ENCODE peak calls at places on chromosome 14, in four cellular contexts. P is GM12878, S is HepG2, K is K562. A is an unnamed sample.

GRCh38 chr14:97707603-97708002 is 910.4 kb downstream of the VRK1 start:
- DNase-seq in P (peak; percentile 40), S (no peak), K (no peak), A (no peak)

GRCh38 chr14:31025335-31026075 is at the start of gene AP4S1:
- DNase-seq in P (no peak), S (peak; percentile 57), K (peak; percentile 42), A (peak; percentile 48)

GRCh38 chr14:100296106-100296651 is 10.1 kb downstream of the SLC25A29 start:
- DNase-seq in P (no peak), S (no peak), K (no peak), A (no peak)

GRCh38 chr14:103558071-103558882 is 4.2 kb downstream of the BAG5 start:
- DNase-seq in P (no peak), S (no peak), K (no peak), A (no peak)

GRCh38 chr14:85399196-85399595 is 130.7 kb upstream of the FLRT2 start:
- DNase-seq in P (no peak), S (no peak), K (no peak), A (no peak)

GRCh38 chr14:98548071-98548686 is 723.8 kb downstream of the BCL11B start:
- DNase-seq in P (no peak), S (no peak), K (no peak), A (no peak)

GRCh38 chr14:32200368-32201195 is 1.3 kb upstream of the RNU6-7 start:
- DNase-seq in P (no peak), S (no peak), K (no peak), A (no peak)

GRCh38 chr14:65006251-65006721 is 19.6 kb downstream of the FNTB start:
- DNase-seq in P (no peak), S (no peak), K (peak; percentile 29), A (no peak)

GRCh38 chr14:68248481-68249255 is 429.1 kb downstream of the RAD51B start:
- DNase-seq in P (peak; percentile 89), S (peak; percentile 54), K (no peak), A (peak; percentile 53)

GRCh38 chr14:51093371-51094281 is 1.3 kb downstream of the TRIM9 start:
- DNase-seq in P (no peak), S (no peak), K (no peak), A (peak; percentile 49)

GRCh38 chr14:54502602-54503001 is 7.1 kb upstream of the CGRRF1 start:
- DNase-seq in P (no peak), S (no peak), K (no peak), A (no peak)

GRCh38 chr14:80136358-80136757 is 74.9 kb downstream of the DIO2 start:
- DNase-seq in P (no peak), S (no peak), K (no peak), A (no peak)

GRCh38 chr14:75238728-75239455 is 39.7 kb upstream of the FOS start:
- DNase-seq in P (no peak), S (no peak), K (no peak), A (no peak)

GRCh38 chr14:80930836-80931389 is 10.6 kb downstream of the CEP128 start:
- DNase-seq in P (peak; percentile 88), S (no peak), K (no peak), A (no peak)

GRCh38 chr14:100292301-100292775 is 13.9 kb downstream of the SLC25A29 start:
- DNase-seq in P (no peak), S (no peak), K (no peak), A (no peak)

GRCh38 chr14:67077914-67078313 is 111.3 kb upstream of the GARIN2 start:
- DNase-seq in P (no peak), S (no peak), K (no peak), A (no peak)

GRCh38 chr14:102046337-102047278 is 40.2 kb downstream of the HSP90AA1 start:
- DNase-seq in P (no peak), S (peak; percentile 70), K (peak; percentile 74), A (peak; percentile 61)

DNA sequence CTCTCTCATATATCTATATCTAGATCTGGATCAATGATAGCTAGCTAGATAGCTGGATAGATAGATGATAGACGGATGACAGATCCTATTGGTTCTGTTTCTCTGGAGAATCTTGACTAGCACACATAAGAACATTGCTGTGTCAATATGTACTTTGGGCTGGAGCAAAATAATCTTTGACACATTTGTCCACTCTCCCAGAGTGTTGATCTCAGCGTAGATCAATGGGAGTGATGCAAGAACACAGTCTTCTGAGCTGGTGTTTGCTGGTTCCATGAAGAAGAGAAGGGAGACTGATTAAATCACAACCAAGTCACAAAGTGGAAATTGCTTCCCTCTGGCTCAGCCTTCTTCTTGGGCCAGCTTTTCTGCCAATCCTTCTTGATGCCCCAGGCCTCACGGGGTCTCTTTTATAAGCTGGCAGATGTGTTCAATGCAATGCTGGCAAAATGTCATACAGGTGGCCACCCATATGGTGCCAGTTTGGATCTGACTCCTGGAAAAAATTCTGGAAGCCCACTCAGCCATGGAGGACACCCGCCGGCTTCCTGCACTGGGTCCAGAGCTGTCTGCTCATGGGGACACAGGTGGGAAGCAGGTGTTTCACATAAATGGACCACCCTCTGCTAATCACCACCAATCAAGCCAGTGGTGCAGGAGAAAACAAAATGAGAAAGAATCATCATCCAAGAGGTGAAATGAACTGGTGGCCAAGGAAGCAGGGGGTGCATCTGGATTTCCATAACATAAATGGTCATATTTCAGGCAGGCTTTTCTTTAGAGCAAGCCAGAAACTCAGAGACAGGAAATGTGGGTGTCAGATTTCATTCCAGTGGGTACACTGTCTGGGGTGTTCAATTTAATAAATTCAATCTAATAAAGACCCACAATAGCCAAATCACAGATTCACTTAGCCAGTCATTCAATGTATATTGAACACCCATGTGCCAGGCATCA is 310.3 kb downstream of the DPF3 start:
- DNase-seq in P (no peak), S (no peak), K (no peak), A (no peak)
- TF ChIP-seq FOXK2 in P (no peak), S (no peak), K (no peak), A (no peak)

GRCh38 chr14:22432348-22432976 is 156.6 kb downstream of the DAD1 start:
- DNase-seq in P (no peak), S (no peak), K (no peak), A (no peak)
- TF ChIP-seq FOXM1 in P (peak; percentile 24), S (no peak), K (no peak), A (no peak)

GRCh38 chr14:105072381-105072861 is 7.2 kb upstream of the GPR132 start:
- DNase-seq in P (no peak), S (no peak), K (no peak), A (no peak)
- TF ChIP-seq FOXK2 in P (no peak), S (no peak), K (no peak), A (no peak)

DNA sequence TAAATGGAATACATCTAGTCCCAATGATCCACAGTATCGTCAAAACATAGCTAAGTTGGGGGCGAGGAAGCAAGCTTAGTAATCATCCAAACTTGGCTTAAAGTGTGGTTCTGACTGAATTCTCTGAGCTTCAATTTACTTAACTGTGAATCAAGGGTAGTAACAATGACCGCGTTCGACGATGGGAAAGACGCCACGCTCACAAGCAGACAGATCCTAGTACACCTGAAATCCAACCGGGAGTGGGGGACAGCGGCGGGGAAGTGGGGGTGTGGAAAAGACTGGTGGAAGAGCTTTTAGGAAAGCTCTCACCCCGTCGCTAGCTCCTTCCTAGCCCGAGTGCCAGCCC is 433 bp downstream of the COX16 start:
- DNase-seq in P (no peak), S (no peak), K (no peak), A (no peak)
- TF ChIP-seq FOXM1 in P (no peak), S (no peak), K (no peak), A (no peak)

DNA sequence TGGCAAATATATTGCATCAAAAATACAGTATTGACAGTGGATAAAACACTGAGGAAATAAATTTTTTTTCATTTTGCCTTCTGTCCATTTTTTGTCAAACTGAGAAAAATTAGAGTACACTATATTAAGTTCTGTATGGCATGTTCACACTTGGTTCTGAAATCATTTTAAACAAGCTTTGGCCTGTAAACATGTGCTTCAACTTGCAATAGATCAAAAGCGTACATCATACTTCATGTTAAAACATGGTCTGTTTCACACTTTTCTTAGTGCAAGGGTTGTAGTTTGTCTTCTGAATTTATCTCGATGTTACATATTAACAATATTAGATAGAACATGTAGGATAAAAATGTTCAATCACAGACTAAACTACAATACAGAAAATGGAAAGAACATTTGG is 208.0 kb downstream of the PCNX1 start:
- DNase-seq in P (no peak), S (no peak), K (no peak), A (no peak)
- TF ChIP-seq FOXK2 in P (no peak), S (no peak), K (no peak), A (no peak)

DNA sequence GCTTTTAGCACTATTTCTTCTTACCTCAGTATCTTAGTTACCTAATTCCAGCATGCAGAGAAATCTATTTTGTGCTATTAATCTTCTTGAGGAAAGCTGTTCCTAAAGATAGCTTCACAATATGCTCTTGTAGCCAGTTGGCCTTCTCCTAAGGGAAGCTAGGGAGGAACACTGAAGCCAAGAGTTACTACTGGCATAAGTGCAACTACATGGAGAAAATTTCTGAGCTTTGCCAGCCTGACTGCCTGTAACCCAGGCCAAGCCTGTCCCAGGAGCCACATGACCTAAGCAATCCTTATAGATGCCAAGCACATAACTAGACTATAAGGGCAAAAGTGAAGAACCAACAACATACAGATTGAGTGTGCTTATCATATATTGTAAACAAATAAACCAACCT is 890.2 kb downstream of the FLRT2 start:
- DNase-seq in P (no peak), S (no peak), K (no peak), A (no peak)
- TF ChIP-seq FOXM1 in P (no peak), S (no peak), K (no peak), A (no peak)

DNA sequence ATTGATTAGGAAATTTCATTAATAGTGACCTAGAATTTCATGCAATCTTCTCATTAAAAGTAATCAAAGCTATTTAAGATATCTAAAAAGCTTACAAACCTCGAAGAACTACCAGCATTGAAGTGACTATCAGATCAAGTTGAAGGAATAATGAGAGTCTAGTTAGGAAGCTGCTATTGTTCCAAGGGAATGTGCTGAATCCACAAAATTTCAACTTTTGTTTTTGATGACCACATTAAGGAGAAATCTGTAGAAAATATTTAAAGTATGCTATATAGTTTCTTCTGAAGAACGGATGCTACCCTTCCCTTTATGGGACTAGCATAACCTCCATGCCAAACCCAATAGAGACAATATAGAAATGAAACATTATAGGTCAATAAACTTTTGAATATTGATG is 2.5 kb upstream of the CTSG start:
- DNase-seq in P (no peak), S (no peak), K (no peak), A (no peak)
- TF ChIP-seq FOXK2 in P (no peak), S (no peak), K (no peak), A (no peak)

GRCh38 chr14:21069388-21070082 is 569 bp upstream of the ARHGEF40 start:
- DNase-seq in P (no peak), S (peak; percentile 85), K (no peak), A (no peak)

GRCh38 chr14:21071225-21072041 is 1.3 kb downstream of the ARHGEF40 start:
- DNase-seq in P (peak; percentile 51), S (peak; percentile 56), K (peak; percentile 64), A (peak; percentile 79)

GRCh38 chr14:21070610-21071224 is 613 bp downstream of the ARHGEF40 start:
- DNase-seq in P (no peak), S (peak; percentile 69), K (peak; percentile 38), A (no peak)

GRCh38 chr14:21068521-21069387 is 1.4 kb upstream of the ARHGEF40 start:
- DNase-seq in P (no peak), S (peak; percentile 84), K (peak; percentile 62), A (peak; percentile 65)

DNA sequence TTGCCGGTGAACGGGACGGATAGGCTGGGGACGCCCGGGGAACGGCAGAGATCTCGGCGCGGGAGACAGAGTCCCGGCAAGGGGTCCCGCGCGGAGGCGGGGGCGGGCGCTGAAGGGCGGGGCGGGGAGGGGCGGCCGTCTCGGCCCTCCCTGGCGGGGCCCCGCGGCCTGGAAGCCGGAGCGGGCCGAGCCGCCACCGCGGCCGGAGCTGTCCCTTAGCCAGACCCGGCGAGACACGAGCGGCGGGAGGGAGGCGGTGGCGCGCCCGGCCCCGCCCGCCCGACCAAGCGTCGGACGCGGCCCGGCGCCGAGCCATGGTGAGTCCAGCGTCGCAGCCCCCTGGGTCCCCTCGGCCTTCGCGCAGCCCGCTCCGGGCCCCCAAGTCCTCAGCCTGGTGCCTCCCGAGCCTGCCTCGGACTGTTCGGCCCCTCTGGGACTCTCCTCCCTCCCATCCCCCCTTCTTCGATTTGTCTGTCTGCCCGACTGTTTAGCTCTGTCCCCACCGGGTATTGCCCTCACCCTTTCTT is at the start of gene ARHGEF40:
- DNase-seq in P (no peak), S (no peak), K (peak; percentile 81), A (peak; percentile 65)
- TF ChIP-seq FOXM1 in P (no peak), S (no peak), K (no peak), A (no peak)

A was measured in HEK293T.